ENCODE peak calls at places on chromosomes 5 and 9, in seven cellular contexts. C is posterior cingulate gyrus; O is stimulated activated CD4-positive, alpha-beta T cell treated with anti-CD3 and anti-CD28 coated beads, Interleukin-2, amount 100 ng/mL, for 48 hours; V is activated gamma-delta T cell treated with Interleukin-2 at 50 U/mL for 16 hours; D is activated T-cell treated with anti-CD3 and anti-CD28 coated beads, Interleukin-2, amount 50 U/mL, for 24 hours; I is PC-9; M is fibroblast of lung. S is an unnamed sample.

GRCh38 chr9:130461218-130461630 is 16.5 kb downstream of the ASS1 start:
- DNase-seq in I (peak), C (peak), O (peak), V (peak), M (peak), D (peak), S (no peak)

GRCh38 chr5:5140051-5141010 is at the start of gene ADAMTS16:
- DNase-seq in M (no peak), V (no peak), C (peak), O (no peak), I (no peak), D (peak), S (no peak)

GRCh38 chr9:116899337-116900006 is 212.4 kb downstream of the TRIM32 start:
- DNase-seq in M (peak), I (peak), C (no peak), O (no peak), V (no peak), D (no peak), S (no peak)

GRCh38 chr9:76394023-76394895 is at the start of gene RFK:
- DNase-seq in C (peak), M (peak), I (peak), D (peak), V (peak), O (peak), S (peak)

GRCh38 chr5:129541648-129542251 is 81.7 kb downstream of the ADAMTS19 start:
- DNase-seq in V (no peak), D (no peak), C (no peak), I (no peak), O (no peak), M (peak), S (peak)

GRCh38 chr5:95773325-95774059 is 42.4 kb downstream of the RHOBTB3 start:
- DNase-seq in I (peak), D (no peak), C (no peak), V (no peak), O (no peak), M (peak), S (no peak)

GRCh38 chr9:81906656-81907055 is 21.6 kb upstream of the SPATA31D4 start:
- DNase-seq in M (peak), V (no peak), D (no peak), O (no peak), C (no peak), I (no peak), S (no peak)

GRCh38 chr5:139863855-139864558 is 68.4 kb downstream of the PSD2 start:
- DNase-seq in C (peak), D (peak), V (peak), M (peak), I (peak), O (peak), S (peak)

GRCh38 chr9:120281665-120282064 is 298.3 kb downstream of the CDK5RAP2 start:
- DNase-seq in M (no peak), D (no peak), O (no peak), V (no peak), I (no peak), C (no peak), S (no peak)

GRCh38 chr5:154801083-154801482 is 45.9 kb downstream of the LARP1 start:
- DNase-seq in V (no peak), O (no peak), C (no peak), D (no peak), I (no peak), M (peak), S (no peak)

GRCh38 chr5:128667751-128668150 is 129.7 kb upstream of the FBN2 start:
- DNase-seq in O (no peak), I (no peak), V (no peak), M (no peak), D (no peak), C (no peak), S (no peak)

GRCh38 chr5:131773805-131774204 is 23.0 kb downstream of the FNIP1 start:
- DNase-seq in M (no peak), I (no peak), V (no peak), O (no peak), D (no peak), C (no peak), S (no peak)

GRCh38 chr9:91428927-91429351 is 5.3 kb upstream of the NFIL3 start:
- DNase-seq in M (no peak), V (no peak), C (no peak), I (no peak), D (no peak), O (no peak), S (no peak)

GRCh38 chr9:127446720-127447415 is 4.3 kb downstream of the RPL12 start:
- DNase-seq in O (no peak), C (peak), D (no peak), M (no peak), V (no peak), I (no peak), S (peak)

GRCh38 chr9:94639045-94639995 is at the start of gene FBP1:
- DNase-seq in O (no peak), M (peak), I (peak), V (peak), C (peak), D (peak), S (no peak)

GRCh38 chr5:28877050-28877449 is 1838.7 kb upstream of the CDH9 start:
- DNase-seq in C (no peak), M (no peak), O (no peak), V (no peak), I (no peak), D (no peak), S (no peak)

GRCh38 chr5:146390469-146390868 is 51.8 kb downstream of the POU4F3 start:
- DNase-seq in V (no peak), C (no peak), O (no peak), D (no peak), I (no peak), M (no peak), S (no peak)

GRCh38 chr9:16121593-16121992 is 568.8 kb downstream of the CCDC171 start:
- DNase-seq in M (peak), I (no peak), O (no peak), D (no peak), C (no peak), V (no peak), S (no peak)

GRCh38 chr5:115170128-115170923 is 618 bp upstream of the TRIM36 start:
- DNase-seq in D (no peak), C (no peak), I (no peak), O (no peak), M (no peak), V (no peak), S (no peak)

GRCh38 chr5:78771260-78772240 is 123.0 kb upstream of the LHFPL2 start:
- DNase-seq in O (no peak), D (no peak), M (no peak), I (peak), C (no peak), V (no peak), S (no peak)

GRCh38 chr9:85262333-85262732 is 479.4 kb downstream of the AGTPBP1 start:
- DNase-seq in V (no peak), O (no peak), D (no peak), M (peak), I (no peak), C (no peak), S (no peak)

GRCh38 chr5:13133951-13134350 is 810.5 kb downstream of the DNAH5 start:
- DNase-seq in M (no peak), O (no peak), I (no peak), C (no peak), D (no peak), V (no peak), S (no peak)

GRCh38 chr5:126780165-126780827 is 3.4 kb downstream of the LMNB1 start:
- DNase-seq in D (no peak), O (no peak), M (peak), V (peak), C (no peak), I (no peak), S (no peak)